ENCODE peak calls at places on chromosomes 3 and 15, in ten cellular contexts. U is GM12865; Q is NCI-H1417; W is HFF-Myc; N is activated CD4-positive, alpha-beta T cell treated with anti-CD3 and anti-CD28 coated beads, Interleukin-2, amount 10 ng/mL, durations not matched to agents 7 days and 5 days; E is HT1080; Y is M059J; K is ACHN; C is naive thymus-derived CD8-positive, alpha-beta T cell; G is ELR. B is an unnamed sample.

GRCh38 chr15:68797157-68797556 is 23.5 kb downstream of the ANP32A start:
- DNase-seq in U (peak), Q (no peak), W (no peak), N (peak), E (no peak), Y (no peak), K (no peak), C (no peak), G (no peak), B (no peak)

GRCh38 chr15:58212909-58213526 is 74.8 kb downstream of the AQP9 start:
- DNase-seq in U (peak), Q (peak), W (no peak), N (peak), E (peak), Y (peak), K (peak), C (no peak), G (peak), B (no peak)

GRCh38 chr3:112629425-112629824 is 11.5 kb downstream of the CCDC80 start:
- DNase-seq in U (peak), Q (no peak), W (no peak), N (no peak), E (peak), Y (peak), K (peak), C (no peak), G (peak), B (no peak)

GRCh38 chr3:21158801-21159564 is 592.0 kb downstream of the ZNF385D start:
- DNase-seq in U (no peak), Q (no peak), W (peak), N (no peak), E (peak), Y (no peak), K (no peak), C (no peak), G (no peak), B (no peak)

GRCh38 chr3:56962200-56962599 is 98.3 kb upstream of the SPATA12 start:
- DNase-seq in U (no peak), Q (peak), W (no peak), N (no peak), E (no peak), Y (no peak), K (no peak), C (no peak), G (no peak), B (no peak)

GRCh38 chr3:139764936-139765335 is 87.2 kb upstream of the NMNAT3 start:
- DNase-seq in U (no peak), Q (no peak), W (no peak), N (no peak), E (peak), Y (peak), K (peak), C (no peak), G (peak), B (no peak)

GRCh38 chr3:177777699-177778098 is 580.4 kb upstream of the TBL1XR1 start:
- DNase-seq in U (peak), Q (peak), W (peak), N (peak), E (peak), Y (peak), K (peak), C (no peak), G (peak), B (peak)

GRCh38 chr15:52733078-52733477 is 53.9 kb upstream of the ATOSA start:
- DNase-seq in U (no peak), Q (no peak), W (no peak), N (no peak), E (no peak), Y (no peak), K (no peak), C (no peak), G (no peak), B (no peak)

GRCh38 chr15:48143856-48144255 is 23.1 kb downstream of the SLC24A5 start:
- DNase-seq in U (no peak), Q (no peak), W (no peak), N (no peak), E (peak), Y (peak), K (no peak), C (no peak), G (peak), B (no peak)

GRCh38 chr3:124563376-124563775 is 166.9 kb upstream of the UMPS start:
- DNase-seq in U (no peak), Q (no peak), W (no peak), N (no peak), E (peak), Y (peak), K (no peak), C (no peak), G (peak), B (no peak)

GRCh38 chr15:85154061-85154460 is 172.4 kb downstream of the PDE8A start:
- DNase-seq in U (peak), Q (peak), W (no peak), N (no peak), E (no peak), Y (peak), K (no peak), C (no peak), G (no peak), B (no peak)

GRCh38 chr3:183435701-183436100 is 7.3 kb upstream of the MCF2L2 start:
- DNase-seq in U (peak), Q (no peak), W (no peak), N (no peak), E (no peak), Y (no peak), K (no peak), C (no peak), G (no peak), B (peak)

GRCh38 chr15:68989876-68990754 is 24.4 kb upstream of the NOX5 start:
- DNase-seq in U (no peak), Q (no peak), W (no peak), N (no peak), E (no peak), Y (no peak), K (no peak), C (no peak), G (no peak), B (no peak)

GRCh38 chr3:167918686-167919085 is 177.0 kb downstream of the GOLIM4 start:
- DNase-seq in U (no peak), Q (no peak), W (no peak), N (no peak), E (no peak), Y (no peak), K (no peak), C (no peak), G (no peak), B (no peak)

GRCh38 chr3:62723636-62724217 is 151.5 kb downstream of the CADPS start:
- DNase-seq in U (no peak), Q (peak), W (no peak), N (no peak), E (no peak), Y (no peak), K (no peak), C (no peak), G (no peak), B (no peak)

GRCh38 chr3:106593381-106593780 is 724.6 kb upstream of the CBLB start:
- DNase-seq in U (no peak), Q (no peak), W (no peak), N (no peak), E (no peak), Y (no peak), K (no peak), C (no peak), G (no peak), B (no peak)

GRCh38 chr3:101988591-101988990 is 139.3 kb downstream of the NFKBIZ start:
- DNase-seq in U (peak), Q (no peak), W (no peak), N (peak), E (no peak), Y (no peak), K (no peak), C (no peak), G (no peak), B (no peak)

GRCh38 chr3:164533275-164533674 is 545.0 kb downstream of the SI start:
- DNase-seq in U (no peak), Q (peak), W (no peak), N (no peak), E (no peak), Y (no peak), K (no peak), C (no peak), G (peak), B (no peak)

GRCh38 chr3:154240235-154240634 is 84.1 kb downstream of the DHX36 start:
- DNase-seq in U (no peak), Q (no peak), W (no peak), N (no peak), E (no peak), Y (no peak), K (no peak), C (no peak), G (no peak), B (no peak)

GRCh38 chr3:180135101-180135500 is 98.4 kb upstream of the PEX5L start:
- DNase-seq in U (no peak), Q (no peak), W (no peak), N (no peak), E (no peak), Y (no peak), K (no peak), C (no peak), G (no peak), B (no peak)

GRCh38 chr3:109224333-109224732 is 87.8 kb downstream of the C3orf85 start:
- DNase-seq in U (no peak), Q (peak), W (no peak), N (no peak), E (peak), Y (peak), K (peak), C (no peak), G (peak), B (no peak)

GRCh38 chr15:70113304-70113700 is 15.6 kb upstream of the TLE3 start:
- DNase-seq in U (peak), Q (no peak), W (no peak), N (no peak), E (no peak), Y (no peak), K (no peak), C (no peak), G (no peak), B (no peak)

GRCh38 chr15:48402778-48403177 is 71.5 kb downstream of the DUT start:
- DNase-seq in U (peak), Q (no peak), W (no peak), N (no peak), E (no peak), Y (no peak), K (no peak), C (no peak), G (no peak), B (no peak)

GRCh38 chr15:67955256-67955655 is 98.9 kb upstream of the PIAS1 start:
- DNase-seq in U (no peak), Q (no peak), W (no peak), N (no peak), E (no peak), Y (no peak), K (no peak), C (no peak), G (no peak), B (no peak)

GRCh38 chr3:136473716-136474326 is 223.7 kb downstream of the PCCB start:
- DNase-seq in U (no peak), Q (peak), W (no peak), N (no peak), E (no peak), Y (peak), K (no peak), C (no peak), G (peak), B (no peak)

GRCh38 chr15:100729461-100729860 is 127.1 kb downstream of the ASB7 start:
- DNase-seq in U (no peak), Q (no peak), W (no peak), N (no peak), E (no peak), Y (no peak), K (no peak), C (no peak), G (no peak), B (no peak)

GRCh38 chr3:152060701-152061100 is 187.3 kb downstream of the SUCNR1 start:
- DNase-seq in U (no peak), Q (peak), W (no peak), N (no peak), E (no peak), Y (no peak), K (no peak), C (no peak), G (no peak), B (no peak)